ENCODE peak calls at places on chromosomes 4 and X, in eight cellular contexts. E is left cardiac atrium; U is naive B cell; F is NCI-H2171 treated with DMSO at 0.1 percent for 48 hours; R is NT2/D1; Z is activated T-helper 1 cell treated with anti-CD3 and anti-CD28 coated beads, Interleukin-12 subunit alpha, Interleukin-12 subunit beta, Interleukin-2, Interleukin-4 antibody, amounts not matched to agents 30 ng/mL and 10 ng/mL and 1 ng/mL, durations not matched to agents 14 hours and 24 hours and 36 hours; W is AG20443; P is stimulated activated CD8-positive, alpha-beta memory T cell treated with anti-CD3 and anti-CD28 coated beads, Interleukin-4, amount 100 ng/mL, for 1 hour. T is an unnamed sample.

GRCh38 chr4:85968945-85969830 is 390.7 kb downstream of the MAPK10 start:
- DNase-seq in W (peak; percentile 61), P (no peak), R (no peak), F (peak; percentile 32), E (no peak), U (peak; percentile 28), Z (no peak), T (peak; percentile 50)

GRCh38 chr4:142656178-142656577 is 189.9 kb downstream of the INPP4B start:
- DNase-seq in E (no peak), W (no peak), F (no peak), P (no peak), Z (no peak), U (no peak), R (no peak), T (peak; percentile 7)

GRCh38 chr4:140157341-140157740 is 3.4 kb upstream of the MAML3 start:
- DNase-seq in U (no peak), E (no peak), R (no peak), F (no peak), Z (no peak), P (no peak), W (no peak), T (no peak)

GRCh38 chr4:76028242-76028859 is 5.1 kb upstream of the CXCL10 start:
- DNase-seq in E (no peak), U (peak; percentile 12), W (no peak), F (no peak), P (no peak), R (no peak), Z (no peak), T (peak; percentile 2)

GRCh38 chrX:133838761-133839676 is 146.4 kb downstream of the GPC3 start:
- DNase-seq in Z (no peak), P (no peak), U (peak; percentile 27), F (peak; percentile 4), E (no peak), R (peak; percentile 6), W (peak; percentile 29), T (peak; percentile 12)

GRCh38 chr4:52246834-52247233 is 195.7 kb downstream of the SPATA18 start:
- DNase-seq in P (no peak), W (no peak), R (no peak), E (no peak), Z (no peak), F (no peak), U (no peak), T (no peak)

GRCh38 chrX:82813671-82814078 is 694.4 kb upstream of the POU3F4 start:
- DNase-seq in F (no peak), E (no peak), Z (no peak), R (peak; percentile 30), P (no peak), W (peak; percentile 2), U (no peak), T (no peak)

GRCh38 chr4:169040559-169041261 is 30.7 kb upstream of the CBR4 start:
- DNase-seq in P (no peak), U (no peak), W (no peak), R (no peak), F (no peak), Z (no peak), E (no peak), T (no peak)

GRCh38 chr4:26298198-26298950 is 22.4 kb upstream of the RBPJ start:
- DNase-seq in E (no peak), P (no peak), W (peak; percentile 48), Z (no peak), F (no peak), U (no peak), R (no peak), T (peak; percentile 31)

GRCh38 chr4:26753642-26754041 is 107.0 kb upstream of the STIM2 start:
- DNase-seq in W (no peak), F (peak; percentile 81), Z (no peak), R (no peak), E (peak; percentile 73), P (no peak), U (no peak), T (peak; percentile 27)

GRCh38 chr4:104113850-104114249 is 380.8 kb downstream of the CXXC4 start:
- DNase-seq in F (no peak), Z (no peak), P (no peak), W (no peak), U (no peak), E (no peak), R (no peak), T (no peak)

GRCh38 chrX:103626855-103627254 is 1.9 kb upstream of the TCEAL1 start:
- DNase-seq in R (no peak), U (no peak), E (no peak), W (no peak), Z (no peak), P (no peak), F (no peak), T (no peak)

GRCh38 chrX:140762061-140762460 is 52.5 kb downstream of the LINC00632 start:
- DNase-seq in F (no peak), E (peak; percentile 36), P (no peak), U (no peak), W (peak; percentile 48), R (no peak), Z (no peak), T (peak; percentile 56)

GRCh38 chrX:150517303-150517896 is 51.0 kb upstream of the MTM1 start:
- DNase-seq in U (no peak), E (no peak), F (no peak), W (peak; percentile 76), Z (no peak), R (no peak), P (no peak), T (peak; percentile 51)

GRCh38 chr4:972651-973424 is 531 bp downstream of the DGKQ start:
- DNase-seq in E (peak; percentile 52), Z (peak; percentile 46), W (peak; percentile 73), P (no peak), R (no peak), U (peak; percentile 56), F (peak; percentile 1), T (no peak)